ENCODE peak calls at places on chromosomes 11 and 22, in seven cellular contexts. T is H1, L is HepG2, H is HCT116, F is SK-N-SH, G is Panc1, K is K562. B is an unnamed sample.

GRCh38 chr11:47340980-47341775 is 11.3 kb downstream of the MYBPC3 start:
- DNase-seq in T (no peak), L (no peak), H (no peak), F (no peak), G (no peak), K (no peak), B (no peak)

GRCh38 chr11:44564198-44564597 is 1.3 kb upstream of the CD82 start:
- DNase-seq in T (no peak), L (no peak), H (no peak), F (no peak), G (no peak), K (no peak), B (no peak)

GRCh38 chr11:57370251-57370650 is 10.7 kb downstream of the PRG3 start:
- DNase-seq in T (no peak), L (no peak), H (no peak), F (no peak), G (no peak), K (no peak), B (no peak)

GRCh38 chr11:8826145-8826786 is 84.7 kb upstream of the AKIP1 start:
- DNase-seq in T (no peak), L (peak; percentile 25), H (no peak), F (no peak), G (no peak), K (peak; percentile 45), B (no peak)

GRCh38 chr11:76859708-76860233 is 947 bp upstream of the ACER3 start:
- DNase-seq in T (no peak), L (no peak), H (no peak), F (no peak), G (no peak), K (no peak), B (no peak)

GRCh38 chr11:76690736-76691135 is 20.2 kb upstream of the LRRC32 start:
- DNase-seq in T (no peak), L (no peak), H (no peak), F (no peak), G (no peak), K (no peak), B (no peak)

GRCh38 chr11:67492801-67493547 is 10.1 kb downstream of the AIP start:
- DNase-seq in T (no peak), L (no peak), H (no peak), F (peak; percentile 47), G (no peak), K (peak; percentile 41), B (no peak)

GRCh38 chr22:30265851-30266444 is 703 bp downstream of the OSM start:
- DNase-seq in T (no peak), L (no peak), H (no peak), F (no peak), G (no peak), K (peak; percentile 51), B (no peak)

GRCh38 chr22:37300551-37301017 is 18.3 kb downstream of the CYTH4 start:
- DNase-seq in T (no peak), L (no peak), H (no peak), F (no peak), G (no peak), K (no peak), B (no peak)
- TF ChIP-seq SIN3A in T (no peak), L (no peak), H (no peak), F (no peak), G (no peak), K (no peak), B (no peak)

GRCh38 chr11:116278076-116278475 is 494.7 kb downstream of the BUD13 start:
- DNase-seq in T (no peak), L (no peak), H (no peak), F (peak; percentile 40), G (no peak), K (no peak), B (no peak)

GRCh38 chr11:116275634-116276033 is 497.2 kb downstream of the BUD13 start:
- DNase-seq in T (no peak), L (no peak), H (no peak), F (no peak), G (no peak), K (no peak), B (no peak)

GRCh38 chr11:116272181-116272789 is 500.5 kb downstream of the BUD13 start:
- DNase-seq in T (no peak), L (no peak), H (no peak), F (peak; percentile 48), G (no peak), K (no peak), B (no peak)

GRCh38 chr11:116281173-116282160 is 491.3 kb downstream of the BUD13 start:
- DNase-seq in T (no peak), L (no peak), H (no peak), F (no peak), G (no peak), K (peak; percentile 10), B (no peak)

DNA sequence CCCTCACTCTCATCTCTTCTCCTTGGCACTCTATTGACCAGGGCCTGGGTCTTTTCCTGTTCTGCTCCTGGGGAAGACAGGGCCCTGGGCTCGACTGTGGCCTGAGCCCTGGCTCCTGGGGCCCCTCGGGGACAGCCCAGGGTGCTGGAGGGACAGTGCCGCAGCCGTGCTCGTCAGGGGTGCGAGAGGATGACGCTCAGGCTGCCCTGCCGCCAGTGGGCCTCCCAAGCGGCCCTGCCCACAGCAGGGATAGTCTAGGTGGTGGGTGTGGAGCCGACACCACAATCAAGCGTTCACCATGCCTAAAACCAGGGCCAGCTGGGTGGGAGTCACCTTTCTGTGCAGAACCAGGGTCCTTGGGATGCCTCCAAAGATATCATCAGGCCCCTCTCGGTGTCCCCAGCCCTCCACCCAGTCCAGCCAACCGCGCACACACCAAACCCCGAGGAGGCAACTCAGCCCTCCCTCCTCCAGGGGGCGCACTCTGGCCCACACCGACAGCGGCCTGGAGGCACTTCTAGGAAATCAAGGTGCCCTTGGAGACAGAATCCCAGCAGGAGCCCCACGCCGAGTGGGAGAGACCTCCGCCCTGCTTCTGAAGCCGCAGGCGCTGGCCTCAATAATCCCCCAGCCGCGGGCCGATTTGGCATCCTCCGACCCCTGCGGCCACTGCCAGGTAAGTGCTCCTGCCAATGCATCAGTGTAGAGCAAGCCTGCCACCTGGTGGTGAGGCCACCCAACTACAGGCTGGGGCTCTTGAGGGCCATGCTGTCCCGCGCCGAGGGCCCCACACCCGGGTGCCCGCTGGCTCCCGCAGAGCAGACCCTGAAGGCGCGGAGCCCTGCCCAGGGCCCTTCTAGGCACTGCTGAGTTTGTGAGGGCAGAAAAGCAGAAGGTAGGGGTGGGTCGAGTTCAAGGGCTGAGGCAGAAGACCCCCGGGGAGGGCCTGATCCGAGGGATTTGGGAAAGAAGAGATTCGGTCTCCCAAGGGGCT is 496.4 kb downstream of the BUD13 start:
- DNase-seq in T (peak; percentile 86), L (peak; percentile 67), H (peak; percentile 72), F (peak; percentile 83), G (peak; percentile 28), K (peak; percentile 86), B (no peak)
- TF ChIP-seq SIN3A in T (no peak), L (no peak), H (no peak), F (no peak), G (no peak), K (no peak), B (no peak)

GRCh38 chr11:68551223-68551622 is 90.7 kb downstream of the PPP6R3 start:
- DNase-seq in T (no peak), L (no peak), H (no peak), F (no peak), G (no peak), K (no peak), B (no peak)

GRCh38 chr11:68552542-68552941 is 92.0 kb downstream of the PPP6R3 start:
- DNase-seq in T (no peak), L (no peak), H (no peak), F (no peak), G (no peak), K (no peak), B (no peak)

GRCh38 chr11:68551777-68552176 is 91.2 kb downstream of the PPP6R3 start:
- DNase-seq in T (no peak), L (no peak), H (no peak), F (no peak), G (no peak), K (no peak), B (no peak)

GRCh38 chr11:68549789-68550484 is 89.4 kb downstream of the PPP6R3 start:
- DNase-seq in T (no peak), L (no peak), H (no peak), F (no peak), G (no peak), K (no peak), B (no peak)

DNA sequence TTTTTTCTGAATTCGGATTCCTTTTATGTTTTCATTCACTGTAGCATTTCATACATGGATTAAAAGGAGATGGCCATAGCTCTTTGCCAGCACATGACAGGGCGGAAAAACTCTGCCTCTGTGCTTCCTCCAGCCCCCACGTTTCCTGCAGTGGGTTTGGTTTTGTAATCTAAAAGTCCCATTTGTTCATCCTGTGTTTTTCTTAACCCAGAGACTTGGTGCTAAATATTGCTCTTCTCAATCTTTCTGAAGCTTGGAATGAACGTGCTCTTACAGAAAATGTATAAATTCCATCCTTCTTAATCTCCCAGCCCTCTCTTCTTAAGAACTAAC is 89.9 kb downstream of the PPP6R3 start:
- DNase-seq in T (no peak), L (no peak), H (no peak), F (no peak), G (no peak), K (no peak), B (no peak)
- TF ChIP-seq SIN3A in T (no peak), L (no peak), H (no peak), F (no peak), G (no peak), K (no peak), B (no peak)

GRCh38 chr22:37716708-37717107 is 19.9 kb downstream of the TRIOBP start:
- DNase-seq in T (no peak), L (no peak), H (no peak), F (no peak), G (no peak), K (no peak), B (no peak)
- TF ChIP-seq SIN3A in T (no peak), L (no peak), H (no peak), F (no peak), G (no peak), K (no peak), B (no peak)

DNA sequence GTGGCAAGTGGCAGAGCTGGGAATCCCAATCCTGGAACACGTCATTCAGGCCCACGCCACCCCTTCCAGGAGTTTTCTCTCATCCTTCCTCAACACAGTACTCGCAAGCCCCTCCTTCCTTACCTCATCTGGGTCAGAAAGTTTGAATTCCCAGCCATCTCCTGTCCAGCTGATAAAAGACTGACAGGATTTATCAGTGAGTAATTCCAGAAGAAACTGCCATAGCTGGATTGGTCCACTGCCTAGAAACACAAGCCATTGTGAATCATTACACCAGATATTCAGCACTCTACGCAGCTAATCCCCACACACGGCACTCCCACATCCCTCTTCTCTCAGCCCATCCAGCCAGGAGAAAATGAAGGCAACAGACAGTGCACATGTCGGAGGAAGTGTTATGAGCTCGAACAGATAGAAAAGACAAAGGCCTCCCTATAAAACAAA is 124.0 kb downstream of the ETS1 start:
- DNase-seq in T (no peak), L (no peak), H (no peak), F (peak; percentile 39), G (no peak), K (no peak), B (no peak)
- TF ChIP-seq SIN3A in T (no peak), L (no peak), H (no peak), F (no peak), G (no peak), K (no peak), B (no peak)

DNA sequence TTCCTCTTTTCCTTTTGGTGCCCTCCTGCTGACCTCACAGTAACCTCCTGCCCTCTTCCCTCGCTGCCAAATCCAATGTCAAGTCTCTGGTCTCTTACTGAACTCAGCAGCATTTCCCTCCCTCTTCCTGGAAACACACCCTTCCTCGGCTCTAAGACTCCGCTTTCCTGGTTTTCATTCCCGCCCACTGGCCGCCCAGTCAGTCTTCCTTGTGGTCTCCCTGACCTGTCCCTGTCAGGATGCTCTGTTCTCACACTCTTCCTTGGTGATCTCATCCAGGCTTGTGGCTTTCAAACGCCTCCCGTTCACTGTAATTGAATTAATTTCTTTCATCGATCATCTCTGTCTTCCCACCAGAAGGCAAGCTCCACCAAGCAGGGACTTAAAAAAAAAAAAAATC is 33.5 kb downstream of the MYO18B start:
- DNase-seq in T (no peak), L (no peak), H (no peak), F (peak; percentile 63), G (no peak), K (no peak), B (no peak)
- TF ChIP-seq SIN3A in T (no peak), L (no peak), H (no peak), F (no peak), G (no peak), K (no peak), B (no peak)

B was measured in GM12878.